ENCODE peak calls at places on chromosomes 13 and 19, in eight cellular contexts. One of them, this sample, is unnamed.

GRCh38 chr19:17530586-17530985 is 19.1 kb downstream of the PGLS start:
- DNase-seq in body of pancreas: no peak
- DNase-seq in activated T-cell treated with anti-CD3 and anti-CD28 coated beads, Interleukin-2, amount 50 U/mL, for 48 hours: no peak
- DNase-seq in KG1: no peak
- DNase-seq in GM18507: no peak
- DNase-seq in left lung: no peak
- DNase-seq in hepatocyte: no peak
- DNase-seq in ELR: no peak
- DNase-seq in this sample: peak; percentile 21

GRCh38 chr13:110233682-110234280 is 73.2 kb downstream of the COL4A1 start:
- DNase-seq in body of pancreas: no peak
- DNase-seq in activated T-cell treated with anti-CD3 and anti-CD28 coated beads, Interleukin-2, amount 50 U/mL, for 48 hours: no peak
- DNase-seq in KG1: no peak
- DNase-seq in GM18507: no peak
- DNase-seq in left lung: no peak
- DNase-seq in hepatocyte: no peak
- DNase-seq in ELR: no peak
- DNase-seq in this sample: no peak

GRCh38 chr13:25286308-25286968 is 850 bp downstream of the MTMR6 start:
- DNase-seq in body of pancreas: peak; percentile 44
- DNase-seq in activated T-cell treated with anti-CD3 and anti-CD28 coated beads, Interleukin-2, amount 50 U/mL, for 48 hours: peak; percentile 37
- DNase-seq in KG1: peak; percentile 60
- DNase-seq in GM18507: no peak
- DNase-seq in left lung: no peak
- DNase-seq in hepatocyte: peak; percentile 46
- DNase-seq in ELR: peak; percentile 72
- DNase-seq in this sample: peak; percentile 62

GRCh38 chr13:101382086-101382485 is 34.2 kb downstream of the NALCN start:
- DNase-seq in body of pancreas: no peak
- DNase-seq in activated T-cell treated with anti-CD3 and anti-CD28 coated beads, Interleukin-2, amount 50 U/mL, for 48 hours: no peak
- DNase-seq in KG1: no peak
- DNase-seq in GM18507: no peak
- DNase-seq in left lung: no peak
- DNase-seq in hepatocyte: no peak
- DNase-seq in ELR: no peak
- DNase-seq in this sample: peak; percentile 25

GRCh38 chr13:95920485-95920884 is 132.7 kb downstream of the UGGT2 start:
- DNase-seq in body of pancreas: no peak
- DNase-seq in activated T-cell treated with anti-CD3 and anti-CD28 coated beads, Interleukin-2, amount 50 U/mL, for 48 hours: no peak
- DNase-seq in KG1: no peak
- DNase-seq in GM18507: no peak
- DNase-seq in left lung: no peak
- DNase-seq in hepatocyte: no peak
- DNase-seq in ELR: no peak
- DNase-seq in this sample: peak; percentile 35

GRCh38 chr19:49801401-49801888 is 11.6 kb downstream of the FUZ start:
- DNase-seq in body of pancreas: no peak
- DNase-seq in activated T-cell treated with anti-CD3 and anti-CD28 coated beads, Interleukin-2, amount 50 U/mL, for 48 hours: no peak
- DNase-seq in KG1: no peak
- DNase-seq in GM18507: no peak
- DNase-seq in left lung: no peak
- DNase-seq in hepatocyte: no peak
- DNase-seq in ELR: no peak
- DNase-seq in this sample: no peak

GRCh38 chr19:13931582-13932378 is 6.4 kb downstream of the PODNL1 start:
- DNase-seq in body of pancreas: no peak
- DNase-seq in activated T-cell treated with anti-CD3 and anti-CD28 coated beads, Interleukin-2, amount 50 U/mL, for 48 hours: no peak
- DNase-seq in KG1: no peak
- DNase-seq in GM18507: no peak
- DNase-seq in left lung: no peak
- DNase-seq in hepatocyte: no peak
- DNase-seq in ELR: no peak
- DNase-seq in this sample: no peak

GRCh38 chr19:43673702-43674629 is 4.0 kb upstream of the PLAUR start:
- DNase-seq in body of pancreas: peak; percentile 56
- DNase-seq in activated T-cell treated with anti-CD3 and anti-CD28 coated beads, Interleukin-2, amount 50 U/mL, for 48 hours: no peak
- DNase-seq in KG1: no peak
- DNase-seq in GM18507: no peak
- DNase-seq in left lung: no peak
- DNase-seq in hepatocyte: no peak
- DNase-seq in ELR: peak; percentile 35
- DNase-seq in this sample: no peak

GRCh38 chr19:43664008-43664407 is 6.0 kb downstream of the PLAUR start:
- DNase-seq in body of pancreas: peak; percentile 27
- DNase-seq in activated T-cell treated with anti-CD3 and anti-CD28 coated beads, Interleukin-2, amount 50 U/mL, for 48 hours: no peak
- DNase-seq in KG1: no peak
- DNase-seq in GM18507: no peak
- DNase-seq in left lung: no peak
- DNase-seq in hepatocyte: no peak
- DNase-seq in ELR: no peak
- DNase-seq in this sample: no peak

GRCh38 chr13:101917833-101918755 is 465.6 kb downstream of the ITGBL1 start:
- DNase-seq in body of pancreas: peak; percentile 20
- DNase-seq in activated T-cell treated with anti-CD3 and anti-CD28 coated beads, Interleukin-2, amount 50 U/mL, for 48 hours: no peak
- DNase-seq in KG1: no peak
- DNase-seq in GM18507: no peak
- DNase-seq in left lung: no peak
- DNase-seq in hepatocyte: no peak
- DNase-seq in ELR: no peak
- DNase-seq in this sample: no peak

GRCh38 chr19:38990949-38991697 is 15.6 kb upstream of the FBXO17 start:
- DNase-seq in body of pancreas: no peak
- DNase-seq in activated T-cell treated with anti-CD3 and anti-CD28 coated beads, Interleukin-2, amount 50 U/mL, for 48 hours: no peak
- DNase-seq in KG1: no peak
- DNase-seq in GM18507: no peak
- DNase-seq in left lung: no peak
- DNase-seq in hepatocyte: no peak
- DNase-seq in ELR: peak; percentile 52
- DNase-seq in this sample: peak; percentile 76

GRCh38 chr13:20501548-20501947 is 24.1 kb downstream of the CRYL1 start:
- DNase-seq in body of pancreas: no peak
- DNase-seq in activated T-cell treated with anti-CD3 and anti-CD28 coated beads, Interleukin-2, amount 50 U/mL, for 48 hours: no peak
- DNase-seq in KG1: no peak
- DNase-seq in GM18507: no peak
- DNase-seq in left lung: no peak
- DNase-seq in hepatocyte: no peak
- DNase-seq in ELR: no peak
- DNase-seq in this sample: no peak

GRCh38 chr13:29654807-29655547 is 59.5 kb upstream of the SLC7A1 start:
- DNase-seq in body of pancreas: no peak
- DNase-seq in activated T-cell treated with anti-CD3 and anti-CD28 coated beads, Interleukin-2, amount 50 U/mL, for 48 hours: no peak
- DNase-seq in KG1: no peak
- DNase-seq in GM18507: no peak
- DNase-seq in left lung: no peak
- DNase-seq in hepatocyte: no peak
- DNase-seq in ELR: peak; percentile 89
- DNase-seq in this sample: peak; percentile 89

GRCh38 chr19:2549701-2550191 is 73.8 kb downstream of the GADD45B start:
- DNase-seq in body of pancreas: peak; percentile 85
- DNase-seq in activated T-cell treated with anti-CD3 and anti-CD28 coated beads, Interleukin-2, amount 50 U/mL, for 48 hours: no peak
- DNase-seq in KG1: no peak
- DNase-seq in GM18507: no peak
- DNase-seq in left lung: peak; percentile 90
- DNase-seq in hepatocyte: no peak
- DNase-seq in ELR: peak; percentile 78
- DNase-seq in this sample: peak; percentile 88

GRCh38 chr19:18017275-18018083 is 9.5 kb downstream of the ARRDC2 start:
- DNase-seq in body of pancreas: peak; percentile 37
- DNase-seq in activated T-cell treated with anti-CD3 and anti-CD28 coated beads, Interleukin-2, amount 50 U/mL, for 48 hours: no peak
- DNase-seq in KG1: no peak
- DNase-seq in GM18507: no peak
- DNase-seq in left lung: no peak
- DNase-seq in hepatocyte: no peak
- DNase-seq in ELR: peak; percentile 25
- DNase-seq in this sample: no peak

This sample was measured in EL.